ENCODE peak calls at places on chromosome 19, in ten cellular contexts. One of them, this sample, is unnamed.
A peak's percentile ranks its signal among the peaks of the same experiment; 100 is the strongest.

GRCh38 chr19:15116856-15117255 is 9.7 kb downstream of the SYDE1 start:
- DNase-seq in NCI-H524: no peak
- DNase-seq in GF-D8: no peak
- DNase-seq in stimulated activated CD4-positive, alpha-beta T cell treated with anti-CD3 and anti-CD28 coated beads, Interleukin-4, amount 100 ng/mL, for 24 hours: no peak
- DNase-seq in EH: no peak
- DNase-seq in activated CD4-positive, alpha-beta T cell treated with anti-CD3 and anti-CD28 coated beads, Interleukin-2, amount 50 U/mL, for 48 hours: no peak
- DNase-seq in frontal cortex: no peak
- DNase-seq in ovary: no peak
- DNase-seq in activated naive CD8-positive, alpha-beta T cell treated with anti-CD3 and anti-CD28 coated beads, Interleukin-2, amount 10 ng/mL, durations not matched to agents 7 days and 5 days: no peak
- DNase-seq in DMS153: no peak
- DNase-seq in this sample: no peak

GRCh38 chr19:47102561-47103135 is 10.9 kb downstream of the ZC3H4 start:
- DNase-seq in activated CD4-positive, alpha-beta T cell treated with anti-CD3 and anti-CD28 coated beads, Interleukin-2, amount 50 U/mL, for 48 hours: no peak
- DNase-seq in stimulated activated CD4-positive, alpha-beta T cell treated with anti-CD3 and anti-CD28 coated beads, Interleukin-4, amount 100 ng/mL, for 24 hours: no peak
- DNase-seq in activated naive CD8-positive, alpha-beta T cell treated with anti-CD3 and anti-CD28 coated beads, Interleukin-2, amount 10 ng/mL, durations not matched to agents 7 days and 5 days: no peak
- DNase-seq in DMS153: no peak
- DNase-seq in frontal cortex: no peak
- DNase-seq in NCI-H524: no peak
- DNase-seq in GF-D8: no peak
- DNase-seq in EH: peak; percentile 42
- DNase-seq in ovary: no peak
- DNase-seq in this sample: peak; percentile 49

GRCh38 chr19:57241181-57241580 is 749 bp downstream of the ZNF805 start:
- DNase-seq in ovary: no peak
- DNase-seq in stimulated activated CD4-positive, alpha-beta T cell treated with anti-CD3 and anti-CD28 coated beads, Interleukin-4, amount 100 ng/mL, for 24 hours: no peak
- DNase-seq in activated CD4-positive, alpha-beta T cell treated with anti-CD3 and anti-CD28 coated beads, Interleukin-2, amount 50 U/mL, for 48 hours: no peak
- DNase-seq in frontal cortex: peak; percentile 17
- DNase-seq in GF-D8: no peak
- DNase-seq in NCI-H524: peak; percentile 12
- DNase-seq in DMS153: no peak
- DNase-seq in EH: peak; percentile 49
- DNase-seq in activated naive CD8-positive, alpha-beta T cell treated with anti-CD3 and anti-CD28 coated beads, Interleukin-2, amount 10 ng/mL, durations not matched to agents 7 days and 5 days: no peak
- DNase-seq in this sample: peak; percentile 12

GRCh38 chr19:1082165-1082927 is 12.8 kb downstream of the POLR2E start:
- DNase-seq in ovary: peak; percentile 54
- DNase-seq in stimulated activated CD4-positive, alpha-beta T cell treated with anti-CD3 and anti-CD28 coated beads, Interleukin-4, amount 100 ng/mL, for 24 hours: peak; percentile 72
- DNase-seq in NCI-H524: peak; percentile 66
- DNase-seq in EH: peak; percentile 47
- DNase-seq in activated CD4-positive, alpha-beta T cell treated with anti-CD3 and anti-CD28 coated beads, Interleukin-2, amount 50 U/mL, for 48 hours: peak; percentile 85
- DNase-seq in GF-D8: no peak
- DNase-seq in activated naive CD8-positive, alpha-beta T cell treated with anti-CD3 and anti-CD28 coated beads, Interleukin-2, amount 10 ng/mL, durations not matched to agents 7 days and 5 days: peak; percentile 89
- DNase-seq in frontal cortex: no peak
- DNase-seq in DMS153: peak; percentile 81
- DNase-seq in this sample: peak; percentile 89

GRCh38 chr19:31772915-31773314 is 423.7 kb upstream of the TSHZ3 start:
- DNase-seq in activated CD4-positive, alpha-beta T cell treated with anti-CD3 and anti-CD28 coated beads, Interleukin-2, amount 50 U/mL, for 48 hours: no peak
- DNase-seq in NCI-H524: no peak
- DNase-seq in EH: no peak
- DNase-seq in GF-D8: no peak
- DNase-seq in frontal cortex: no peak
- DNase-seq in activated naive CD8-positive, alpha-beta T cell treated with anti-CD3 and anti-CD28 coated beads, Interleukin-2, amount 10 ng/mL, durations not matched to agents 7 days and 5 days: no peak
- DNase-seq in ovary: no peak
- DNase-seq in stimulated activated CD4-positive, alpha-beta T cell treated with anti-CD3 and anti-CD28 coated beads, Interleukin-4, amount 100 ng/mL, for 24 hours: no peak
- DNase-seq in DMS153: no peak
- DNase-seq in this sample: no peak

GRCh38 chr19:13244920-13245319 is 94.7 kb downstream of the IER2 start:
- DNase-seq in stimulated activated CD4-positive, alpha-beta T cell treated with anti-CD3 and anti-CD28 coated beads, Interleukin-4, amount 100 ng/mL, for 24 hours: no peak
- DNase-seq in ovary: no peak
- DNase-seq in DMS153: no peak
- DNase-seq in activated CD4-positive, alpha-beta T cell treated with anti-CD3 and anti-CD28 coated beads, Interleukin-2, amount 50 U/mL, for 48 hours: no peak
- DNase-seq in frontal cortex: no peak
- DNase-seq in NCI-H524: no peak
- DNase-seq in activated naive CD8-positive, alpha-beta T cell treated with anti-CD3 and anti-CD28 coated beads, Interleukin-2, amount 10 ng/mL, durations not matched to agents 7 days and 5 days: no peak
- DNase-seq in GF-D8: no peak
- DNase-seq in EH: no peak
- DNase-seq in this sample: no peak

GRCh38 chr19:45163751-45164150 is 3.0 kb upstream of the NKPD1 start:
- DNase-seq in EH: no peak
- DNase-seq in DMS153: no peak
- DNase-seq in NCI-H524: no peak
- DNase-seq in ovary: no peak
- DNase-seq in frontal cortex: no peak
- DNase-seq in stimulated activated CD4-positive, alpha-beta T cell treated with anti-CD3 and anti-CD28 coated beads, Interleukin-4, amount 100 ng/mL, for 24 hours: no peak
- DNase-seq in activated CD4-positive, alpha-beta T cell treated with anti-CD3 and anti-CD28 coated beads, Interleukin-2, amount 50 U/mL, for 48 hours: no peak
- DNase-seq in activated naive CD8-positive, alpha-beta T cell treated with anti-CD3 and anti-CD28 coated beads, Interleukin-2, amount 10 ng/mL, durations not matched to agents 7 days and 5 days: no peak
- DNase-seq in GF-D8: no peak
- DNase-seq in this sample: no peak

GRCh38 chr19:29467824-29468401 is 57.9 kb upstream of the VSTM2B start:
- DNase-seq in GF-D8: no peak
- DNase-seq in EH: peak; percentile 19
- DNase-seq in frontal cortex: no peak
- DNase-seq in ovary: no peak
- DNase-seq in DMS153: no peak
- DNase-seq in activated CD4-positive, alpha-beta T cell treated with anti-CD3 and anti-CD28 coated beads, Interleukin-2, amount 50 U/mL, for 48 hours: peak; percentile 8
- DNase-seq in NCI-H524: peak; percentile 41
- DNase-seq in stimulated activated CD4-positive, alpha-beta T cell treated with anti-CD3 and anti-CD28 coated beads, Interleukin-4, amount 100 ng/mL, for 24 hours: peak; percentile 10
- DNase-seq in activated naive CD8-positive, alpha-beta T cell treated with anti-CD3 and anti-CD28 coated beads, Interleukin-2, amount 10 ng/mL, durations not matched to agents 7 days and 5 days: no peak
- DNase-seq in this sample: peak; percentile 44

GRCh38 chr19:13619203-13619632 is 112.9 kb upstream of the CACNA1A start:
- DNase-seq in stimulated activated CD4-positive, alpha-beta T cell treated with anti-CD3 and anti-CD28 coated beads, Interleukin-4, amount 100 ng/mL, for 24 hours: no peak
- DNase-seq in DMS153: no peak
- DNase-seq in frontal cortex: no peak
- DNase-seq in NCI-H524: no peak
- DNase-seq in activated CD4-positive, alpha-beta T cell treated with anti-CD3 and anti-CD28 coated beads, Interleukin-2, amount 50 U/mL, for 48 hours: no peak
- DNase-seq in GF-D8: no peak
- DNase-seq in EH: peak; percentile 26
- DNase-seq in ovary: no peak
- DNase-seq in activated naive CD8-positive, alpha-beta T cell treated with anti-CD3 and anti-CD28 coated beads, Interleukin-2, amount 10 ng/mL, durations not matched to agents 7 days and 5 days: no peak
- DNase-seq in this sample: peak; percentile 52

GRCh38 chr19:48568345-48568886 is 16.4 kb downstream of the SULT2B1 start:
- DNase-seq in NCI-H524: peak; percentile 83
- DNase-seq in EH: peak; percentile 95
- DNase-seq in ovary: peak; percentile 84
- DNase-seq in activated naive CD8-positive, alpha-beta T cell treated with anti-CD3 and anti-CD28 coated beads, Interleukin-2, amount 10 ng/mL, durations not matched to agents 7 days and 5 days: no peak
- DNase-seq in GF-D8: no peak
- DNase-seq in stimulated activated CD4-positive, alpha-beta T cell treated with anti-CD3 and anti-CD28 coated beads, Interleukin-4, amount 100 ng/mL, for 24 hours: no peak
- DNase-seq in frontal cortex: peak; percentile 73
- DNase-seq in activated CD4-positive, alpha-beta T cell treated with anti-CD3 and anti-CD28 coated beads, Interleukin-2, amount 50 U/mL, for 48 hours: no peak
- DNase-seq in DMS153: no peak
- DNase-seq in this sample: peak; percentile 94

GRCh38 chr19:47446534-47447469 is 24.9 kb downstream of the SLC8A2 start:
- DNase-seq in activated CD4-positive, alpha-beta T cell treated with anti-CD3 and anti-CD28 coated beads, Interleukin-2, amount 50 U/mL, for 48 hours: peak; percentile 49
- DNase-seq in NCI-H524: no peak
- DNase-seq in DMS153: peak; percentile 87
- DNase-seq in activated naive CD8-positive, alpha-beta T cell treated with anti-CD3 and anti-CD28 coated beads, Interleukin-2, amount 10 ng/mL, durations not matched to agents 7 days and 5 days: peak; percentile 69
- DNase-seq in ovary: peak; percentile 55
- DNase-seq in stimulated activated CD4-positive, alpha-beta T cell treated with anti-CD3 and anti-CD28 coated beads, Interleukin-4, amount 100 ng/mL, for 24 hours: no peak
- DNase-seq in frontal cortex: no peak
- DNase-seq in EH: peak; percentile 29
- DNase-seq in GF-D8: peak; percentile 79
- DNase-seq in this sample: peak; percentile 56

GRCh38 chr19:47381121-47381520 is 32.0 kb downstream of the DHX34 start:
- DNase-seq in frontal cortex: no peak
- DNase-seq in NCI-H524: no peak
- DNase-seq in activated naive CD8-positive, alpha-beta T cell treated with anti-CD3 and anti-CD28 coated beads, Interleukin-2, amount 10 ng/mL, durations not matched to agents 7 days and 5 days: no peak
- DNase-seq in stimulated activated CD4-positive, alpha-beta T cell treated with anti-CD3 and anti-CD28 coated beads, Interleukin-4, amount 100 ng/mL, for 24 hours: no peak
- DNase-seq in activated CD4-positive, alpha-beta T cell treated with anti-CD3 and anti-CD28 coated beads, Interleukin-2, amount 50 U/mL, for 48 hours: no peak
- DNase-seq in DMS153: no peak
- DNase-seq in ovary: no peak
- DNase-seq in GF-D8: no peak
- DNase-seq in EH: no peak
- DNase-seq in this sample: no peak

GRCh38 chr19:6292006-6292405 is 12.2 kb upstream of the MLLT1 start:
- DNase-seq in NCI-H524: no peak
- DNase-seq in stimulated activated CD4-positive, alpha-beta T cell treated with anti-CD3 and anti-CD28 coated beads, Interleukin-4, amount 100 ng/mL, for 24 hours: no peak
- DNase-seq in DMS153: no peak
- DNase-seq in ovary: no peak
- DNase-seq in frontal cortex: no peak
- DNase-seq in activated naive CD8-positive, alpha-beta T cell treated with anti-CD3 and anti-CD28 coated beads, Interleukin-2, amount 10 ng/mL, durations not matched to agents 7 days and 5 days: no peak
- DNase-seq in EH: no peak
- DNase-seq in GF-D8: no peak
- DNase-seq in activated CD4-positive, alpha-beta T cell treated with anti-CD3 and anti-CD28 coated beads, Interleukin-2, amount 50 U/mL, for 48 hours: no peak
- DNase-seq in this sample: no peak

GRCh38 chr19:20179946-20180345 is 12.9 kb downstream of the ZNF486 start:
- DNase-seq in GF-D8: no peak
- DNase-seq in stimulated activated CD4-positive, alpha-beta T cell treated with anti-CD3 and anti-CD28 coated beads, Interleukin-4, amount 100 ng/mL, for 24 hours: no peak
- DNase-seq in frontal cortex: no peak
- DNase-seq in activated CD4-positive, alpha-beta T cell treated with anti-CD3 and anti-CD28 coated beads, Interleukin-2, amount 50 U/mL, for 48 hours: no peak
- DNase-seq in NCI-H524: no peak
- DNase-seq in DMS153: no peak
- DNase-seq in ovary: no peak
- DNase-seq in activated naive CD8-positive, alpha-beta T cell treated with anti-CD3 and anti-CD28 coated beads, Interleukin-2, amount 10 ng/mL, durations not matched to agents 7 days and 5 days: no peak
- DNase-seq in EH: no peak
- DNase-seq in this sample: peak; percentile 54

GRCh38 chr19:15466851-15467733 is 2.7 kb upstream of the RASAL3 start:
- DNase-seq in activated naive CD8-positive, alpha-beta T cell treated with anti-CD3 and anti-CD28 coated beads, Interleukin-2, amount 10 ng/mL, durations not matched to agents 7 days and 5 days: peak; percentile 48
- DNase-seq in activated CD4-positive, alpha-beta T cell treated with anti-CD3 and anti-CD28 coated beads, Interleukin-2, amount 50 U/mL, for 48 hours: peak; percentile 56
- DNase-seq in EH: peak; percentile 50
- DNase-seq in stimulated activated CD4-positive, alpha-beta T cell treated with anti-CD3 and anti-CD28 coated beads, Interleukin-4, amount 100 ng/mL, for 24 hours: peak; percentile 74
- DNase-seq in frontal cortex: no peak
- DNase-seq in DMS153: no peak
- DNase-seq in ovary: no peak
- DNase-seq in NCI-H524: no peak
- DNase-seq in GF-D8: peak; percentile 94
- DNase-seq in this sample: peak; percentile 22

GRCh38 chr19:19543640-19544039 is 5.6 kb downstream of the CILP2 start:
- DNase-seq in DMS153: no peak
- DNase-seq in frontal cortex: no peak
- DNase-seq in ovary: no peak
- DNase-seq in EH: no peak
- DNase-seq in GF-D8: no peak
- DNase-seq in NCI-H524: no peak
- DNase-seq in stimulated activated CD4-positive, alpha-beta T cell treated with anti-CD3 and anti-CD28 coated beads, Interleukin-4, amount 100 ng/mL, for 24 hours: no peak
- DNase-seq in activated naive CD8-positive, alpha-beta T cell treated with anti-CD3 and anti-CD28 coated beads, Interleukin-2, amount 10 ng/mL, durations not matched to agents 7 days and 5 days: peak; percentile 34
- DNase-seq in activated CD4-positive, alpha-beta T cell treated with anti-CD3 and anti-CD28 coated beads, Interleukin-2, amount 50 U/mL, for 48 hours: no peak
- DNase-seq in this sample: no peak

GRCh38 chr19:45976180-45976579 is 2.5 kb upstream of the NOVA2 start:
- DNase-seq in EH: no peak
- DNase-seq in activated naive CD8-positive, alpha-beta T cell treated with anti-CD3 and anti-CD28 coated beads, Interleukin-2, amount 10 ng/mL, durations not matched to agents 7 days and 5 days: no peak
- DNase-seq in frontal cortex: peak; percentile 48
- DNase-seq in activated CD4-positive, alpha-beta T cell treated with anti-CD3 and anti-CD28 coated beads, Interleukin-2, amount 50 U/mL, for 48 hours: no peak
- DNase-seq in DMS153: no peak
- DNase-seq in NCI-H524: peak; percentile 60
- DNase-seq in ovary: no peak
- DNase-seq in stimulated activated CD4-positive, alpha-beta T cell treated with anti-CD3 and anti-CD28 coated beads, Interleukin-4, amount 100 ng/mL, for 24 hours: no peak
- DNase-seq in GF-D8: no peak
- DNase-seq in this sample: no peak

GRCh38 chr19:14554382-14554812 is 17.5 kb downstream of the NDUFB7 start:
- DNase-seq in activated CD4-positive, alpha-beta T cell treated with anti-CD3 and anti-CD28 coated beads, Interleukin-2, amount 50 U/mL, for 48 hours: no peak
- DNase-seq in NCI-H524: peak; percentile 66
- DNase-seq in DMS153: peak; percentile 51
- DNase-seq in stimulated activated CD4-positive, alpha-beta T cell treated with anti-CD3 and anti-CD28 coated beads, Interleukin-4, amount 100 ng/mL, for 24 hours: no peak
- DNase-seq in frontal cortex: peak; percentile 35
- DNase-seq in ovary: no peak
- DNase-seq in GF-D8: no peak
- DNase-seq in activated naive CD8-positive, alpha-beta T cell treated with anti-CD3 and anti-CD28 coated beads, Interleukin-2, amount 10 ng/mL, durations not matched to agents 7 days and 5 days: no peak
- DNase-seq in EH: no peak
- DNase-seq in this sample: peak; percentile 20

GRCh38 chr19:29292562-29292961 is 79.6 kb upstream of the UQCRFS1 start:
- DNase-seq in activated CD4-positive, alpha-beta T cell treated with anti-CD3 and anti-CD28 coated beads, Interleukin-2, amount 50 U/mL, for 48 hours: no peak
- DNase-seq in GF-D8: no peak
- DNase-seq in DMS153: no peak
- DNase-seq in EH: no peak
- DNase-seq in stimulated activated CD4-positive, alpha-beta T cell treated with anti-CD3 and anti-CD28 coated beads, Interleukin-4, amount 100 ng/mL, for 24 hours: no peak
- DNase-seq in activated naive CD8-positive, alpha-beta T cell treated with anti-CD3 and anti-CD28 coated beads, Interleukin-2, amount 10 ng/mL, durations not matched to agents 7 days and 5 days: no peak
- DNase-seq in frontal cortex: no peak
- DNase-seq in NCI-H524: no peak
- DNase-seq in ovary: no peak
- DNase-seq in this sample: no peak

GRCh38 chr19:13154911-13155471 is 4.8 kb downstream of the IER2 start:
- DNase-seq in stimulated activated CD4-positive, alpha-beta T cell treated with anti-CD3 and anti-CD28 coated beads, Interleukin-4, amount 100 ng/mL, for 24 hours: peak; percentile 82
- DNase-seq in frontal cortex: no peak
- DNase-seq in ovary: peak; percentile 87
- DNase-seq in activated naive CD8-positive, alpha-beta T cell treated with anti-CD3 and anti-CD28 coated beads, Interleukin-2, amount 10 ng/mL, durations not matched to agents 7 days and 5 days: peak; percentile 74
- DNase-seq in EH: peak; percentile 58
- DNase-seq in NCI-H524: peak; percentile 34
- DNase-seq in DMS153: peak; percentile 82
- DNase-seq in activated CD4-positive, alpha-beta T cell treated with anti-CD3 and anti-CD28 coated beads, Interleukin-2, amount 50 U/mL, for 48 hours: peak; percentile 84
- DNase-seq in GF-D8: peak; percentile 27
- DNase-seq in this sample: peak; percentile 77

GRCh38 chr19:14409157-14410053 is 9.7 kb downstream of the DDX39A start:
- DNase-seq in stimulated activated CD4-positive, alpha-beta T cell treated with anti-CD3 and anti-CD28 coated beads, Interleukin-4, amount 100 ng/mL, for 24 hours: no peak
- DNase-seq in NCI-H524: no peak
- DNase-seq in GF-D8: no peak
- DNase-seq in ovary: no peak
- DNase-seq in activated naive CD8-positive, alpha-beta T cell treated with anti-CD3 and anti-CD28 coated beads, Interleukin-2, amount 10 ng/mL, durations not matched to agents 7 days and 5 days: no peak
- DNase-seq in DMS153: no peak
- DNase-seq in EH: no peak
- DNase-seq in frontal cortex: no peak
- DNase-seq in activated CD4-positive, alpha-beta T cell treated with anti-CD3 and anti-CD28 coated beads, Interleukin-2, amount 50 U/mL, for 48 hours: no peak
- DNase-seq in this sample: no peak

GRCh38 chr19:4580021-4580901 is 20.8 kb upstream of the SEMA6B start:
- DNase-seq in EH: no peak
- DNase-seq in activated naive CD8-positive, alpha-beta T cell treated with anti-CD3 and anti-CD28 coated beads, Interleukin-2, amount 10 ng/mL, durations not matched to agents 7 days and 5 days: no peak
- DNase-seq in frontal cortex: peak; percentile 64
- DNase-seq in stimulated activated CD4-positive, alpha-beta T cell treated with anti-CD3 and anti-CD28 coated beads, Interleukin-4, amount 100 ng/mL, for 24 hours: no peak
- DNase-seq in ovary: no peak
- DNase-seq in GF-D8: no peak
- DNase-seq in NCI-H524: peak; percentile 31
- DNase-seq in DMS153: no peak
- DNase-seq in activated CD4-positive, alpha-beta T cell treated with anti-CD3 and anti-CD28 coated beads, Interleukin-2, amount 50 U/mL, for 48 hours: no peak
- DNase-seq in this sample: no peak

GRCh38 chr19:1849132-1849474 is 820 bp upstream of the REXO1 start:
- DNase-seq in NCI-H524: no peak
- DNase-seq in frontal cortex: no peak
- DNase-seq in DMS153: no peak
- DNase-seq in EH: no peak
- DNase-seq in GF-D8: no peak
- DNase-seq in activated CD4-positive, alpha-beta T cell treated with anti-CD3 and anti-CD28 coated beads, Interleukin-2, amount 50 U/mL, for 48 hours: no peak
- DNase-seq in ovary: no peak
- DNase-seq in stimulated activated CD4-positive, alpha-beta T cell treated with anti-CD3 and anti-CD28 coated beads, Interleukin-4, amount 100 ng/mL, for 24 hours: no peak
- DNase-seq in activated naive CD8-positive, alpha-beta T cell treated with anti-CD3 and anti-CD28 coated beads, Interleukin-2, amount 10 ng/mL, durations not matched to agents 7 days and 5 days: no peak
- DNase-seq in this sample: no peak

GRCh38 chr19:16435238-16435911 is 36.4 kb downstream of the EPS15L1 start:
- DNase-seq in activated naive CD8-positive, alpha-beta T cell treated with anti-CD3 and anti-CD28 coated beads, Interleukin-2, amount 10 ng/mL, durations not matched to agents 7 days and 5 days: no peak
- DNase-seq in NCI-H524: no peak
- DNase-seq in DMS153: no peak
- DNase-seq in activated CD4-positive, alpha-beta T cell treated with anti-CD3 and anti-CD28 coated beads, Interleukin-2, amount 50 U/mL, for 48 hours: no peak
- DNase-seq in EH: peak; percentile 99
- DNase-seq in ovary: peak; percentile 79
- DNase-seq in stimulated activated CD4-positive, alpha-beta T cell treated with anti-CD3 and anti-CD28 coated beads, Interleukin-4, amount 100 ng/mL, for 24 hours: no peak
- DNase-seq in frontal cortex: peak; percentile 52
- DNase-seq in GF-D8: no peak
- DNase-seq in this sample: peak; percentile 89

GRCh38 chr19:50777830-50778303 is 7.6 kb downstream of the GPR32 start:
- DNase-seq in stimulated activated CD4-positive, alpha-beta T cell treated with anti-CD3 and anti-CD28 coated beads, Interleukin-4, amount 100 ng/mL, for 24 hours: no peak
- DNase-seq in DMS153: no peak
- DNase-seq in activated CD4-positive, alpha-beta T cell treated with anti-CD3 and anti-CD28 coated beads, Interleukin-2, amount 50 U/mL, for 48 hours: no peak
- DNase-seq in activated naive CD8-positive, alpha-beta T cell treated with anti-CD3 and anti-CD28 coated beads, Interleukin-2, amount 10 ng/mL, durations not matched to agents 7 days and 5 days: no peak
- DNase-seq in frontal cortex: no peak
- DNase-seq in ovary: no peak
- DNase-seq in GF-D8: peak; percentile 60
- DNase-seq in NCI-H524: no peak
- DNase-seq in EH: peak; percentile 27
- DNase-seq in this sample: no peak